ENCODE peak calls at places on chromosomes 4 and X, in eight cellular contexts. F, K, U, R, I, P, T and M are unnamed samples.
A peak's percentile ranks its signal among the peaks of the same experiment; 100 is the strongest.

GRCh38 chr4:94127707-94128328 is 79.8 kb upstream of the SMARCAD1 start:
- DNase-seq in F (no peak), K (no peak), U (no peak), R (peak; percentile 29), I (no peak), P (no peak), T (peak; percentile 43), M (no peak)

GRCh38 chr4:158161561-158162354 is 11.1 kb downstream of the GASK1B start:
- DNase-seq in F (no peak), K (no peak), U (peak; percentile 78), R (peak; percentile 79), I (no peak), P (no peak), T (peak; percentile 71), M (no peak)

GRCh38 chr4:140237616-140238352 is 83.8 kb upstream of the MAML3 start:
- DNase-seq in F (peak; percentile 72), K (peak; percentile 54), U (peak; percentile 97), R (peak; percentile 93), I (peak; percentile 70), P (no peak), T (peak; percentile 72), M (no peak)

GRCh38 chrX:17242470-17242869 is 132.5 kb upstream of the NHS start:
- DNase-seq in F (peak; percentile 1), K (no peak), U (peak; percentile 10), R (peak; percentile 55), I (peak; percentile 49), P (peak; percentile 20), T (peak; percentile 62), M (no peak)

GRCh38 chrX:32572644-32573043 is 638.7 kb downstream of the DMD start:
- DNase-seq in F (no peak), K (no peak), U (no peak), R (peak; percentile 60), I (no peak), P (no peak), T (no peak), M (no peak)

GRCh38 chr4:120026853-120027252 is 39.8 kb downstream of the MAD2L1 start:
- DNase-seq in F (no peak), K (no peak), U (no peak), R (no peak), I (no peak), P (no peak), T (no peak), M (no peak)

GRCh38 chrX:104864296-104864695 is 298.3 kb downstream of the IL1RAPL2 start:
- DNase-seq in F (no peak), K (no peak), U (no peak), R (no peak), I (no peak), P (no peak), T (no peak), M (no peak)

GRCh38 chrX:134622813-134623185 is 35.5 kb downstream of the PLAC1 start:
- DNase-seq in F (no peak), K (no peak), U (peak; percentile 7), R (no peak), I (no peak), P (no peak), T (no peak), M (peak; percentile 77)

DNA sequence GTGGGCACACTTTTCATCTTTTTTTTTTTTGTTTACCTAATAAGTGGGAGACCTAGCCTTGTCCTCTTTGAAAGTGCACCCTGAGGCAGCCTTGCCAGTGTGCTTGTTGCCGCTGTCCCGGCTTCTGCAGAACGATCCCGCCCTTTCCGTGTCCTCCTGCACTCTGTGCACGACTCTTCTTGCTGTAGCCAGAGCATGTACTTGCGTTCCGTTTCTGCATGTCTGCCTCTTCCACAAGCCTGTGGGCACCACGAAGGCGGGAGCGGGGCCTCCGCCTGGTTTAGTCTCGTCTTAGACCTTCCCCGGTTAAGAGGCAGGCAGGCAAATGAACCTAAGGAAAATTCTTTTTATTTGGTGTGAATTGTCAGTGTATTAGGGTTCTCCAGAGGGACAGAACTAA is 32.6 kb upstream of the TBC1D14 start:
- DNase-seq in F (no peak), K (no peak), U (no peak), R (no peak), I (no peak), P (no peak), T (no peak), M (no peak)
- H3K27ac ChIP-seq in F (no peak overlapping the region), K (no peak overlapping the region), U (no peak overlapping the region), R (peak overlapping the region; percentile 30), I (no peak overlapping the region), P (no peak overlapping the region), T (peak overlapping the region; percentile 12), M (no peak overlapping the region)

GRCh38 chrX:49246541-49246940 is 11.3 kb downstream of the CCDC22 start:
- DNase-seq in F (no peak), K (no peak), U (no peak), R (no peak), I (no peak), P (no peak), T (no peak), M (no peak)
- H3K27me3 ChIP-seq in F (no peaks in the 10 kb centered on the region), K (no peaks in the 10 kb centered on the region), U (no peaks in the 10 kb centered on the region), R (no peaks in the 10 kb centered on the region), I (no peaks in the 10 kb centered on the region), P (no peaks in the 10 kb centered on the region), T (no peaks in the 10 kb centered on the region), M (no peaks in the 10 kb centered on the region)

GRCh38 chr4:147811878-147812277 is 80.0 kb downstream of the ARHGAP10 start:
- DNase-seq in F (no peak), K (no peak), U (no peak), R (no peak), I (no peak), P (no peak), T (no peak), M (no peak)
- H3K4me1 ChIP-seq in F (no peaks in the 10 kb centered on the region), K (peaks cover 19% of the 10 kb centered on the region), U (no peaks in the 10 kb centered on the region), R (peaks cover 7% of the 10 kb centered on the region), I (peaks cover 5% of the 10 kb centered on the region), P (peaks cover 5% of the 10 kb centered on the region), T (peaks cover 18% of the 10 kb centered on the region), M (peaks cover 6% of the 10 kb centered on the region)

DNA sequence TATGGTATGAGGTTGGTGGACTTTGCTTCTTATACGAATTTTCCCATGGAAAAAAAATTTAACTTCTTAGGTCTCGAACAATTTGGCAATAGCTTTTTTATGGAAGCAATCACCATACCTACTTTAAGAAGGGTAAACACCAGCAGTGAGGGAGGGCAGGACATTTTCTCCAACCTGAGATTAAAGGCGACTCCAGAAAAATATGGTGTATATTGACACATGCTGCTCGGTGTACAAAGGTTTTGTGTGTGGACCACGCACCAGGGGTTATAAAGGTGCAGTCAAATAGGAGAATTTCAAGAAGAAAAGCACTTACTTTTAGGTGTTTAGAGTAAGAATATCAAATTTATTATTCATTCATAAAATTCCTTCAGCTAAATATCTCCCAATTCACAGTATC is 34.3 kb upstream of the SULT1E1 start:
- DNase-seq in F (no peak), K (no peak), U (no peak), R (no peak), I (no peak), P (no peak), T (peak; percentile 30), M (no peak)
- H3K27ac ChIP-seq in F (no peak overlapping the region), K (no peak overlapping the region), U (no peak overlapping the region), R (no peak overlapping the region), I (no peak overlapping the region), P (no peak overlapping the region), T (no peak overlapping the region), M (no peak overlapping the region)

GRCh38 chr4:8607603-8608481 is 15.3 kb downstream of the CPZ start:
- DNase-seq in F (peak; percentile 21), K (no peak), U (no peak), R (no peak), I (peak; percentile 38), P (peak; percentile 4), T (peak; percentile 53), M (no peak)
- H3K27me3 ChIP-seq in F (no peaks in the 10 kb centered on the region), K (no peaks in the 10 kb centered on the region), U (no peaks in the 10 kb centered on the region), R (no peaks in the 10 kb centered on the region), I (no peaks in the 10 kb centered on the region), P (no peaks in the 10 kb centered on the region), T (no peaks in the 10 kb centered on the region), M (no peaks in the 10 kb centered on the region)

DNA sequence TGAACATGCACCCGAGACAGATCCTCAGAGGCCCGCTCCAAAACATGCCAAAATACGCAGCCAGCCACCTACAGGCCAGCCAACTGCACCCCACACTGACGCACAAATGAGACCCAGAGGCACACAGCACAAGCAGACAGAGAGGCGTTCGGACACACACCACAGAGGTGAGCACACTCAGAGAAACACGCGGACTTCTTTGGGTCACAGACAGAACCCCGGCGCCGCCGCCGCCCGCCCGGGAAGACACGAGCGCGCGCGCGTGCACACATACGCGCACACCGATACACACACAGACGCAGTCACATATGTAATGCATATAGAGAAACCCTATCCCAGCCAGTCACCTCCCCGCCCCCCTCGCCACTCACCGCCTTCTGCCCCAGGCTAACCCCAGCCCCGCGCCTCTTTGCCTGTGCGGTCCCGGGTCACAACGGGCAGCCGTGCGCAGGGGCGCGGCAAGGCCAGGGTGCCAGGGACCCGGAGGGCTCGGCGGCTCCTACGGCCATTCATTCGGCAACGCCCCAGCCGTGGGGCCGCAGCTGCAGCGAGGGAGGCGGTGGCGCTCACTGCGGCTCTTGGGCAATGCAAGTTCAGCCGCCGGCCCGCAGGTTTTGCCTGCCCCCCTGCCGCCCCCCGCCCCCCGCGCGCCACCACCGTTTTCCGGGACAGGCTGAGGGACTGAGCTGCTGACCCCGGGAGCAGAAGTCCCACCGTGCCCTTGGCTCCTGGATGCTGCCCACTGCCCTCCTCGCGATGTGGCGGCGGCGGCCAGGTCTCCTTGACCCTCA is 532 bp downstream of the SEPTIN6 start:
- DNase-seq in F (no peak), K (no peak), U (peak; percentile 28), R (peak; percentile 48), I (peak; percentile 44), P (no peak), T (peak; percentile 36), M (no peak)
- H3K4me1 ChIP-seq in F (peaks cover 19% of the 10 kb centered on the region), K (no peaks in the 10 kb centered on the region), U (peaks cover 14% of the 10 kb centered on the region), R (peaks cover 3% of the 10 kb centered on the region), I (peaks cover 10% of the 10 kb centered on the region), P (peaks cover 13% of the 10 kb centered on the region), T (no peaks in the 10 kb centered on the region), M (no peaks in the 10 kb centered on the region)

GRCh38 chr4:8353158-8353495 is 83.6 kb downstream of the HTRA3 start:
- DNase-seq in F (no peak), K (peak; percentile 45), U (no peak), R (no peak), I (no peak), P (no peak), T (no peak), M (no peak)

GRCh38 chr4:8353912-8354453 is 84.4 kb downstream of the HTRA3 start:
- DNase-seq in F (no peak), K (no peak), U (no peak), R (peak; percentile 78), I (no peak), P (no peak), T (no peak), M (no peak)

GRCh38 chr4:8356856-8357255 is 83.7 kb downstream of the ACOX3 start:
- DNase-seq in F (no peak), K (peak; percentile 24), U (no peak), R (no peak), I (no peak), P (no peak), T (no peak), M (no peak)

GRCh38 chr4:8355864-8356565 is 84.5 kb downstream of the ACOX3 start:
- DNase-seq in F (no peak), K (peak; percentile 20), U (no peak), R (peak; percentile 31), I (no peak), P (no peak), T (no peak), M (peak; percentile 22)

DNA sequence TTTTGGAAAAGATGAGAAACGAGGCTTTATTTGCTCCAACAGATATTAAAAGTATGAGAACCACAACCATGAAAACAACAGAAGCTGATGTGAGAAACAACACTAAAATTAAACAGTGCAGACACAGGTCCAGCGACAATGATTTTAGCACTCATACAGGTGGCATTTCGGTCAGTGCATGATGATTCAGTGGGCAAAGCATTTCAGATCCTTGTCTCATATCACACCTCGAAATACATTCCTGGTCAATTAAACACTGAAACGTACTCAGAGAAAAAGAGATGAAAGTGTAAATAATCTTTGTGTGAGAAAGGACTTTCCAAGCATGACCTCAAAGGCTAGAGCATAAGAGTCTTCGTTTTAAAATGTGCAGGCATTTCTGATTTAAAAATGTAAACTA is 85.2 kb downstream of the ACOX3 start:
- DNase-seq in F (no peak), K (no peak), U (peak; percentile 42), R (peak; percentile 16), I (no peak), P (no peak), T (no peak), M (peak; percentile 38)
- H3K27ac ChIP-seq in F (no peak overlapping the region), K (no peak overlapping the region), U (no peak overlapping the region), R (no peak overlapping the region), I (no peak overlapping the region), P (no peak overlapping the region), T (no peak overlapping the region), M (no peak overlapping the region)